ENCODE peak calls at places on chromosomes 1 and 21, in nine cellular contexts. G is GM13977; B is Daoy; M is AG04450; H is germinal center; I is AG09309; J is ACHN; O is iris pigment epithelial cell; S is activated CD4-positive, alpha-beta T cell treated with anti-CD3 and anti-CD28 coated beads, Interleukin-2, amount 50 U/mL, for 4 hours. Q is an unnamed sample.

GRCh38 chr1:150876111-150876434 is 326 bp downstream of the ARNT start:
- DNase-seq in I (no peak), M (peak), S (no peak), G (no peak), H (no peak), J (peak), B (peak), O (peak), Q (peak)

GRCh38 chr1:227244339-227245118 is 73.8 kb downstream of the CDC42BPA start:
- DNase-seq in S (no peak), M (no peak), O (no peak), B (no peak), H (no peak), G (no peak), I (no peak), J (no peak), Q (no peak)

GRCh38 chr1:162674018-162674608 is 41.8 kb downstream of the DDR2 start:
- DNase-seq in S (no peak), M (no peak), J (no peak), I (no peak), G (no peak), O (peak), H (no peak), B (peak), Q (peak)

GRCh38 chr1:37448185-37448584 is 26.2 kb upstream of the ZC3H12A start:
- DNase-seq in H (no peak), J (no peak), M (no peak), B (no peak), I (no peak), O (no peak), G (no peak), S (no peak), Q (no peak)

GRCh38 chr1:177937931-177938330 is 31.9 kb downstream of the SEC16B start:
- DNase-seq in S (no peak), O (peak), J (no peak), G (no peak), B (peak), M (peak), H (no peak), I (no peak), Q (peak)

GRCh38 chr1:23344987-23345472 is 946 bp upstream of the HNRNPR start:
- DNase-seq in J (no peak), I (no peak), G (no peak), H (no peak), O (no peak), S (no peak), B (peak), M (no peak), Q (no peak)

GRCh38 chr1:31579374-31579773 is 3.1 kb downstream of the TINAGL1 start:
- DNase-seq in S (no peak), B (no peak), O (no peak), H (no peak), G (no peak), J (peak), I (no peak), M (no peak), Q (no peak)

GRCh38 chr1:160069460-160070231 is at the start of gene KCNJ10:
- DNase-seq in J (no peak), M (no peak), B (no peak), I (no peak), H (no peak), S (no peak), G (no peak), O (no peak), Q (no peak)

GRCh38 chr1:184747089-184747955 is 7.3 kb downstream of the EDEM3 start:
- DNase-seq in M (no peak), J (no peak), O (no peak), G (peak), B (no peak), S (no peak), I (no peak), H (peak), Q (no peak)

GRCh38 chr1:223031690-223032601 is 111.1 kb downstream of the TLR5 start:
- DNase-seq in J (no peak), H (no peak), B (peak), S (no peak), O (no peak), M (no peak), I (peak), G (no peak), Q (peak)

GRCh38 chr1:17632541-17633193 is 93.2 kb downstream of the ARHGEF10L start:
- DNase-seq in B (peak), G (no peak), H (no peak), M (no peak), O (peak), I (no peak), S (no peak), J (no peak), Q (peak)

GRCh38 chr1:59229138-59229537 is 67.8 kb upstream of the FGGY start:
- DNase-seq in O (peak), B (no peak), J (no peak), H (no peak), M (no peak), I (peak), S (no peak), G (no peak), Q (peak)

GRCh38 chr1:7967206-7967605 is 5.7 kb downstream of the PARK7 start:
- DNase-seq in H (no peak), I (no peak), J (no peak), O (no peak), M (no peak), S (no peak), G (no peak), B (no peak), Q (no peak)

GRCh38 chr1:204196068-204196795 is at the start of gene KISS1:
- DNase-seq in S (no peak), M (no peak), J (no peak), I (no peak), O (no peak), G (no peak), B (no peak), H (no peak), Q (no peak)

GRCh38 chr1:46755121-46755520 is 36.2 kb upstream of the EFCAB14 start:
- DNase-seq in J (peak), H (no peak), O (no peak), S (no peak), B (no peak), I (no peak), M (no peak), G (no peak), Q (no peak)

GRCh38 chr21:31406510-31406909 is 62.4 kb upstream of the TIAM1 start:
- DNase-seq in M (no peak), O (no peak), I (no peak), H (no peak), J (no peak), B (no peak), S (no peak), G (no peak), Q (no peak)

GRCh38 chr1:203046984-203047630 is 20.8 kb downstream of the PPFIA4 start:
- DNase-seq in J (peak), G (no peak), O (peak), S (no peak), I (peak), M (peak), B (peak), H (no peak), Q (peak)

GRCh38 chr1:233114159-233114558 is 163.7 kb downstream of the NTPCR start:
- DNase-seq in I (no peak), O (peak), J (peak), G (no peak), S (no peak), H (no peak), B (peak), M (no peak), Q (peak)

GRCh38 chr1:178563099-178563820 is 50.4 kb downstream of the TEX35 start:
- DNase-seq in B (no peak), S (no peak), J (no peak), H (no peak), M (no peak), G (no peak), O (no peak), I (no peak), Q (no peak)

Q was measured in fibroblast of the aortic adventitia.